ENCODE peak calls at places on chromosomes 7 and 10, in six cellular contexts. One of them, this sample, is unnamed.

GRCh38 chr7:135670179-135670578 is 7.9 kb downstream of the STMP1 start:
- DNase-seq in cardiac muscle cell: no peak
- DNase-seq in AG04450: no peak
- DNase-seq in DND-41: no peak
- DNase-seq in spleen: no peak
- DNase-seq in gastrocnemius medialis: no peak
- DNase-seq in this sample: no peak

GRCh38 chr7:50497068-50497642 is 47.0 kb upstream of the FIGNL1 start:
- DNase-seq in cardiac muscle cell: no peak
- DNase-seq in AG04450: no peak
- DNase-seq in DND-41: no peak
- DNase-seq in spleen: peak; percentile 44
- DNase-seq in gastrocnemius medialis: no peak
- DNase-seq in this sample: no peak

GRCh38 chr10:5071411-5072198 is 22.6 kb upstream of the AKR1C3 start:
- DNase-seq in cardiac muscle cell: peak; percentile 72
- DNase-seq in AG04450: peak; percentile 26
- DNase-seq in DND-41: no peak
- DNase-seq in spleen: no peak
- DNase-seq in gastrocnemius medialis: peak; percentile 73
- DNase-seq in this sample: no peak

GRCh38 chr10:97497572-97498075 is 598 bp downstream of the MMS19 start:
- DNase-seq in cardiac muscle cell: peak; percentile 67
- DNase-seq in AG04450: peak; percentile 38
- DNase-seq in DND-41: peak; percentile 82
- DNase-seq in spleen: peak; percentile 93
- DNase-seq in gastrocnemius medialis: peak; percentile 88
- DNase-seq in this sample: peak; percentile 45

GRCh38 chr7:100130608-100131453 is 4.1 kb downstream of the MBLAC1 start:
- DNase-seq in cardiac muscle cell: peak; percentile 86
- DNase-seq in AG04450: no peak
- DNase-seq in DND-41: peak; percentile 88
- DNase-seq in spleen: peak; percentile 94
- DNase-seq in gastrocnemius medialis: peak; percentile 59
- DNase-seq in this sample: peak; percentile 91

GRCh38 chr10:52257692-52258075 is 56.4 kb upstream of the DKK1 start:
- DNase-seq in cardiac muscle cell: no peak
- DNase-seq in AG04450: no peak
- DNase-seq in DND-41: no peak
- DNase-seq in spleen: no peak
- DNase-seq in gastrocnemius medialis: no peak
- DNase-seq in this sample: no peak

GRCh38 chr7:127949670-127950069 is 81.6 kb downstream of the LRRC4 start:
- DNase-seq in cardiac muscle cell: no peak
- DNase-seq in AG04450: no peak
- DNase-seq in DND-41: no peak
- DNase-seq in spleen: no peak
- DNase-seq in gastrocnemius medialis: no peak
- DNase-seq in this sample: no peak

GRCh38 chr7:134850048-134850447 is 70.6 kb downstream of the CALD1 start:
- DNase-seq in cardiac muscle cell: no peak
- DNase-seq in AG04450: no peak
- DNase-seq in DND-41: no peak
- DNase-seq in spleen: no peak
- DNase-seq in gastrocnemius medialis: no peak
- DNase-seq in this sample: no peak

GRCh38 chr7:54249686-54250085 is 292.5 kb upstream of the VSTM2A start:
- DNase-seq in cardiac muscle cell: no peak
- DNase-seq in AG04450: no peak
- DNase-seq in DND-41: no peak
- DNase-seq in spleen: no peak
- DNase-seq in gastrocnemius medialis: no peak
- DNase-seq in this sample: no peak

GRCh38 chr10:69346776-69347175 is 68.5 kb downstream of the HK1 start:
- DNase-seq in cardiac muscle cell: no peak
- DNase-seq in AG04450: no peak
- DNase-seq in DND-41: no peak
- DNase-seq in spleen: no peak
- DNase-seq in gastrocnemius medialis: no peak
- DNase-seq in this sample: no peak

GRCh38 chr10:69345890-69346474 is 67.7 kb downstream of the HK1 start:
- DNase-seq in cardiac muscle cell: no peak
- DNase-seq in AG04450: no peak
- DNase-seq in DND-41: no peak
- DNase-seq in spleen: no peak
- DNase-seq in gastrocnemius medialis: no peak
- DNase-seq in this sample: no peak

GRCh38 chr10:69344591-69345244 is 66.4 kb downstream of the HK1 start:
- DNase-seq in cardiac muscle cell: no peak
- DNase-seq in AG04450: no peak
- DNase-seq in DND-41: peak; percentile 21
- DNase-seq in spleen: peak; percentile 81
- DNase-seq in gastrocnemius medialis: no peak
- DNase-seq in this sample: no peak

GRCh38 chr10:69343905-69344304 is 65.6 kb downstream of the HK1 start:
- DNase-seq in cardiac muscle cell: no peak
- DNase-seq in AG04450: no peak
- DNase-seq in DND-41: no peak
- DNase-seq in spleen: no peak
- DNase-seq in gastrocnemius medialis: no peak
- DNase-seq in this sample: no peak

GRCh38 chr10:69345402-69345801 is 67.1 kb downstream of the HK1 start:
- DNase-seq in cardiac muscle cell: no peak
- DNase-seq in AG04450: no peak
- DNase-seq in DND-41: no peak
- DNase-seq in spleen: no peak
- DNase-seq in gastrocnemius medialis: peak; percentile 74
- DNase-seq in this sample: no peak
- H3K27ac ChIP-seq in cardiac muscle cell: peak overlapping the region; percentile 50
- H3K27ac ChIP-seq in AG04450: no peak overlapping the region
- H3K27ac ChIP-seq in DND-41: peak overlapping the region; percentile 14
- H3K27ac ChIP-seq in spleen: peak overlapping the region; percentile 62
- H3K27ac ChIP-seq in gastrocnemius medialis: peak overlapping the region; percentile 51
- H3K27ac ChIP-seq in this sample: peak overlapping the region; percentile 69

DNA sequence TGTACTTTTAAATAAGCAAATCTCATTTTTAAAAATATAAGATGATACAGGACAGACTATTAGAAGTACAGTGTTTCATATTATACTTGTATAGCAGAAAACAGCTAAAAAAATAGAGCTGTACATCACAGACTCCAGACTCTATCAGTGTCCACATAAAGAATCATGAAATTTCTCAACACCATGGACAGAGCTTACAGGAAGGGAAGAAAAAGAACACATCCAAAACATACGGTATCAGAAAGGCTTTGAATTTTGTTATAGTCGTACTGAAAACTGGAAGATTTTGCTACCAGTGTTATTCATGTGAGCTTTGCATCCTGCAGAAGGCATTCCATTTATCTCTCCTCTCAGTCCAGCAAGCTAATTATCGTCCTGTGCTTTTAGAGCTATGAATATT is 183.2 kb upstream of the PTPRZ1 start:
- DNase-seq in cardiac muscle cell: no peak
- DNase-seq in AG04450: no peak
- DNase-seq in DND-41: no peak
- DNase-seq in spleen: no peak
- DNase-seq in gastrocnemius medialis: no peak
- DNase-seq in this sample: no peak
- H3K27me3 ChIP-seq in cardiac muscle cell: no peaks in the 10 kb centered on the region
- H3K27me3 ChIP-seq in AG04450: no peaks in the 10 kb centered on the region
- H3K27me3 ChIP-seq in DND-41: no peaks in the 10 kb centered on the region
- H3K27me3 ChIP-seq in spleen: no peaks in the 10 kb centered on the region
- H3K27me3 ChIP-seq in gastrocnemius medialis: no peaks in the 10 kb centered on the region
- H3K27me3 ChIP-seq in this sample: no peaks in the 10 kb centered on the region

GRCh38 chr10:103723557-103723956 is 131.8 kb downstream of the SH3PXD2A start:
- DNase-seq in cardiac muscle cell: no peak
- DNase-seq in AG04450: no peak
- DNase-seq in DND-41: no peak
- DNase-seq in spleen: no peak
- DNase-seq in gastrocnemius medialis: no peak
- DNase-seq in this sample: no peak
- TF ChIP-seq CTCF in cardiac muscle cell: no peak
- TF ChIP-seq CTCF in AG04450: no peak
- TF ChIP-seq CTCF in DND-41: no peak
- TF ChIP-seq CTCF in spleen: no peak
- TF ChIP-seq CTCF in gastrocnemius medialis: no peak
- TF ChIP-seq CTCF in this sample: no peak

DNA sequence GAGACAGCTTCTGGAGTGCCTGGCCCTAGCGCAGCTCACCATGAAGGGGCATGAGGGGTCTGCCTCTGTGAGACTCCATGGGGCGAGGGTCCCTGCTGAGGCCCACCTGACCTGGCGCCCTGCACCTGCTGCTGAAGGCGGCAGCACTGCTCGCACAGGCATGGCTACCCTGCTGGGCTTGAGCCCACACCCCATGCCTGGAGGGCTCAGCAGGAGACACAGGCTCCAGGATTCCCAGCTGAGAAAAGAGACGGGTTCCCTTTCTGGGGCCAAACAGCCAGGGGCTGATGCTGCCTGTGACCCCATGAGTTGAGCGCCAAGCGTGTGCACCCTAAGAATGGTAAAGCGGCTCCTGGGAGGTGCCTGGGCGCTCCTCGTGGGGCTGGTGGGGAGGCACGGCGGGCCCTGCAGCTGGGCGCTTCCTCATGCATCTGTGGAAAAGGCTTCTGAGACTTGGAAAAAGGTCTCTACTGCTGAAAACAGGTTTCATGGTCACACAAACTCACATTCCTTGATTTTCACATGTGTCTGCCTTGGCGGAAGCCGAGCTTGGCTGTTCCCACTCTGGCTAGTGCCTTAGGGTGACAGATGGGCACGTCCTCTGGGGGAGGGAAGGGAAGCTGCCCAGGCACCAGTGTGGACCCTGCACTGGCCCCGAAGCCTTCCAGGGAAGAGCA is 233.5 kb downstream of the ZMYND11 start:
- DNase-seq in cardiac muscle cell: no peak
- DNase-seq in AG04450: no peak
- DNase-seq in DND-41: no peak
- DNase-seq in spleen: peak; percentile 63
- DNase-seq in gastrocnemius medialis: no peak
- DNase-seq in this sample: no peak
- H3K27ac ChIP-seq in cardiac muscle cell: no peak overlapping the region
- H3K27ac ChIP-seq in AG04450: no peak overlapping the region
- H3K27ac ChIP-seq in DND-41: peak overlapping the region; percentile 63
- H3K27ac ChIP-seq in spleen: no peak overlapping the region
- H3K27ac ChIP-seq in gastrocnemius medialis: no peak overlapping the region
- H3K27ac ChIP-seq in this sample: no peak overlapping the region

GRCh38 chr7:155954550-155955366 is 142.5 kb upstream of the SHH start:
- DNase-seq in cardiac muscle cell: no peak
- DNase-seq in AG04450: no peak
- DNase-seq in DND-41: no peak
- DNase-seq in spleen: no peak
- DNase-seq in gastrocnemius medialis: no peak
- DNase-seq in this sample: no peak
- H3K27me3 ChIP-seq in cardiac muscle cell: no peaks in the 10 kb centered on the region
- H3K27me3 ChIP-seq in AG04450: no peaks in the 10 kb centered on the region
- H3K27me3 ChIP-seq in DND-41: peaks cover 4% of the 10 kb centered on the region
- H3K27me3 ChIP-seq in spleen: no peaks in the 10 kb centered on the region
- H3K27me3 ChIP-seq in gastrocnemius medialis: no peaks in the 10 kb centered on the region
- H3K27me3 ChIP-seq in this sample: no peaks in the 10 kb centered on the region

GRCh38 chr10:71931295-71931694 is 32.9 kb upstream of the CHST3 start:
- DNase-seq in cardiac muscle cell: no peak
- DNase-seq in AG04450: no peak
- DNase-seq in DND-41: no peak
- DNase-seq in spleen: no peak
- DNase-seq in gastrocnemius medialis: no peak
- DNase-seq in this sample: no peak
- TF ChIP-seq CTCF in cardiac muscle cell: no peak
- TF ChIP-seq CTCF in AG04450: no peak
- TF ChIP-seq CTCF in DND-41: no peak
- TF ChIP-seq CTCF in spleen: no peak
- TF ChIP-seq CTCF in gastrocnemius medialis: no peak
- TF ChIP-seq CTCF in this sample: no peak

This sample was measured in CD4-positive, alpha-beta T cell.